ENCODE peak calls at places on chromosomes 11 and 22, in five cellular contexts. R, I, P, W and D are unnamed samples. For H4K20me1, the result is how much of the 10 kb centered on the place peaks cover.

GRCh38 chr11:47236482-47236881 is 12.1 kb downstream of the ACP2 start:
- DNase-seq in I (no peak), W (no peak), R (no peak), P (no peak), D (peak)

GRCh38 chr11:9529333-9529648 is 44.2 kb upstream of the WEE1 start:
- DNase-seq in I (no peak), P (no peak), R (no peak), W (peak), D (peak)

GRCh38 chr11:12611352-12611751 is 62.9 kb upstream of the TEAD1 start:
- DNase-seq in W (no peak), R (no peak), P (no peak), I (no peak), D (no peak)

GRCh38 chr22:49856343-49856742 is 2.7 kb downstream of the ZBED4 start:
- DNase-seq in I (no peak), W (no peak), R (no peak), P (no peak), D (no peak)

GRCh38 chr11:72744474-72744873 is 7.7 kb downstream of the ARAP1 start:
- DNase-seq in W (no peak), R (no peak), I (no peak), P (no peak), D (no peak)

GRCh38 chr22:21593406-21594232 is 26.1 kb downstream of the UBE2L3 start:
- DNase-seq in R (peak), P (no peak), I (no peak), W (peak), D (peak)

GRCh38 chr11:30853470-30853869 is 267.3 kb upstream of the MPPED2 start:
- DNase-seq in W (no peak), P (no peak), I (no peak), R (no peak), D (no peak)

GRCh38 chr11:39630365-39630764 is 1829.1 kb downstream of the LRRC4C start:
- DNase-seq in P (no peak), W (no peak), R (no peak), I (no peak), D (no peak)

GRCh38 chr11:83241291-83241946 is 44.7 kb downstream of the CCDC90B start:
- DNase-seq in R (peak), W (peak), P (no peak), I (no peak), D (peak)

GRCh38 chr22:48850658-48851287 is 976.9 kb downstream of the BRD1 start:
- DNase-seq in I (no peak), P (no peak), W (no peak), R (no peak), D (no peak)

GRCh38 chr22:47371263-47372090 is 609.0 kb downstream of the TBC1D22A start:
- DNase-seq in R (no peak), W (no peak), P (no peak), I (no peak), D (no peak)

GRCh38 chr22:36026741-36027140 is 1.9 kb downstream of the RBFOX2 start:
- DNase-seq in W (no peak), P (no peak), I (no peak), R (no peak), D (no peak)

GRCh38 chr11:46334211-46334610 is 13.1 kb upstream of the DGKZ start:
- DNase-seq in I (no peak), R (no peak), P (no peak), W (no peak), D (no peak)

GRCh38 chr11:121241300-121242176 is 51.0 kb upstream of the SC5D start:
- DNase-seq in W (no peak), I (no peak), P (no peak), R (no peak), D (peak)

GRCh38 chr22:37237371-37238268 is 6.4 kb downstream of the RAC2 start:
- DNase-seq in R (no peak), P (no peak), W (no peak), I (no peak), D (peak)

GRCh38 chr11:77091146-77091940 is 11.3 kb upstream of the OMP start:
- DNase-seq in P (no peak), W (peak), I (peak), R (peak), D (peak)

GRCh38 chr22:19991645-19992451 is 24.8 kb downstream of the ARVCF start:
- DNase-seq in I (no peak), R (no peak), P (no peak), W (no peak), D (no peak)

GRCh38 chr22:21868651-21869050 is 1.2 kb upstream of the MAPK1 start:
- DNase-seq in P (no peak), I (no peak), W (no peak), R (no peak), D (no peak)

GRCh38 chr11:102806296-102806695 is 8.3 kb upstream of the MMP1 start:
- DNase-seq in I (no peak), W (no peak), P (no peak), R (no peak), D (no peak)

GRCh38 chr22:37345863-37346514 is 63.7 kb downstream of the CYTH4 start:
- DNase-seq in R (no peak), W (no peak), P (no peak), I (no peak), D (peak)

GRCh38 chr22:41976070-41976901 is 7.0 kb downstream of the SEPTIN3 start:
- DNase-seq in I (no peak), P (no peak), R (no peak), W (peak), D (peak)
- TF ChIP-seq TAF1 in I (no peak), P (no peak), R (no peak), W (no peak), D (no peak)

GRCh38 chr22:17629167-17629489 is 579 bp upstream of the ATP6V1E1 start:
- DNase-seq in I (no peak), W (no peak), R (no peak), P (no peak), D (no peak)
- TF ChIP-seq EP300 in I (no peak), W (no peak), R (no peak), P (no peak), D (no peak)

GRCh38 chr11:67502328-67502979 is 2.7 kb downstream of the PITPNM1 start:
- DNase-seq in W (no peak), P (no peak), R (no peak), I (no peak), D (no peak)

GRCh38 chr11:67503119-67504022 is 1.8 kb downstream of the PITPNM1 start:
- DNase-seq in R (no peak), I (no peak), P (no peak), W (no peak), D (peak)

GRCh38 chr11:67504950-67505561 is at the start of gene PITPNM1:
- DNase-seq in R (peak), I (no peak), W (peak), P (no peak), D (peak)

GRCh38 chr11:67505605-67506396 is 638 bp upstream of the PITPNM1 start:
- DNase-seq in W (peak), R (peak), P (peak), I (peak), D (peak)

GRCh38 chr11:67504023-67504949 is 877 bp downstream of the PITPNM1 start:
- DNase-seq in I (no peak), P (no peak), R (no peak), W (peak), D (peak)
- H4K20me1 ChIP-seq in I (under half), P (under half), R (under half), W (under half), D (under half)

GRCh38 chr11:79321282-79321681 is 119.5 kb downstream of the TENM4 start:
- DNase-seq in I (no peak), R (no peak), P (no peak), W (no peak), D (no peak)
- TF ChIP-seq TAF1 in I (no peak), R (no peak), P (no peak), W (no peak), D (no peak)